ENCODE peak calls at places on chromosomes 11 and 22, in four cellular contexts. A is heart left ventricle, E is upper lobe of left lung, I is HCT116. K is an unnamed sample.
A peak's percentile ranks its signal among the peaks of the same experiment; 100 is the strongest.

GRCh38 chr11:120702656-120703055 is 191.1 kb downstream of the GRIK4 start:
- DNase-seq in A (no peak), E (no peak), I (no peak), K (no peak)

GRCh38 chr11:22508691-22509090 is 116.9 kb downstream of the FANCF start:
- DNase-seq in A (no peak), E (no peak), I (no peak), K (no peak)

GRCh38 chr11:64207247-64208085 is 945 bp downstream of the FERMT3 start:
- DNase-seq in A (peak; percentile 72), E (peak; percentile 87), I (no peak), K (no peak)

GRCh38 chr22:20977516-20978170 is 4.5 kb upstream of the LZTR1 start:
- DNase-seq in A (no peak), E (peak; percentile 56), I (no peak), K (no peak)

GRCh38 chr11:118957968-118958367 is 1.9 kb downstream of the UPK2 start:
- DNase-seq in A (no peak), E (peak; percentile 39), I (no peak), K (no peak)

GRCh38 chr11:15158351-15159015 is 43.8 kb downstream of the INSC start:
- DNase-seq in A (no peak), E (no peak), I (no peak), K (no peak)

GRCh38 chr22:22394589-22394988 is 114.0 kb downstream of the ZNF280B start:
- DNase-seq in A (no peak), E (no peak), I (no peak), K (no peak)

GRCh38 chr22:45583504-45583903 is 80.8 kb downstream of the FBLN1 start:
- DNase-seq in A (no peak), E (no peak), I (no peak), K (no peak)

GRCh38 chr11:129292092-129292491 is 83.6 kb upstream of the BARX2 start:
- DNase-seq in A (no peak), E (no peak), I (no peak), K (no peak)

GRCh38 chr11:35114901-35115687 is 23.9 kb upstream of the CD44 start:
- DNase-seq in A (no peak), E (no peak), I (no peak), K (no peak)

GRCh38 chr11:125379565-125380343 is 116.3 kb downstream of the FEZ1 start:
- DNase-seq in A (no peak), E (no peak), I (no peak), K (no peak)

GRCh38 chr22:37242395-37242918 is 1.6 kb downstream of the RAC2 start:
- DNase-seq in A (peak; percentile 64), E (no peak), I (no peak), K (peak; percentile 79)

GRCh38 chr11:45098929-45099328 is 47.5 kb upstream of the PRDM11 start:
- DNase-seq in A (peak; percentile 4), E (no peak), I (no peak), K (peak; percentile 52)

GRCh38 chr11:47973173-47973572 is 7.2 kb upstream of the PTPRJ start:
- DNase-seq in A (no peak), E (no peak), I (no peak), K (no peak)
- H3K4me3 ChIP-seq in A (no peak overlapping the region), E (no peak overlapping the region), I (no peak overlapping the region), K (no peak overlapping the region)

GRCh38 chr11:92500463-92500862 is 275.8 kb downstream of the FAT3 start:
- DNase-seq in A (no peak), E (no peak), I (no peak), K (no peak)

GRCh38 chr11:92505689-92506088 is 281.1 kb downstream of the FAT3 start:
- DNase-seq in A (no peak), E (no peak), I (no peak), K (no peak)

GRCh38 chr11:92504534-92504933 is 279.9 kb downstream of the FAT3 start:
- DNase-seq in A (no peak), E (no peak), I (no peak), K (no peak)

GRCh38 chr11:92501346-92501745 is 276.7 kb downstream of the FAT3 start:
- DNase-seq in A (no peak), E (no peak), I (no peak), K (no peak)

GRCh38 chr11:92504004-92504403 is 279.4 kb downstream of the FAT3 start:
- DNase-seq in A (no peak), E (no peak), I (no peak), K (no peak)
- TF ChIP-seq POLR2A in A (no peak), E (no peak), I (no peak), K (no peak)

GRCh38 chr22:30947821-30948454 is 20.6 kb downstream of the MORC2 start:
- DNase-seq in A (no peak), E (no peak), I (peak; percentile 16), K (no peak)
- H3K4me3 ChIP-seq in A (no peak overlapping the region), E (no peak overlapping the region), I (no peak overlapping the region), K (no peak overlapping the region)

GRCh38 chr11:95231126-95231880 is at the start of gene SESN3:
- DNase-seq in A (peak; percentile 99), E (peak; percentile 98), I (peak; percentile 87), K (peak; percentile 99)
- TF ChIP-seq POLR2A in A (no peak), E (no peak), I (no peak), K (peak; percentile 23)

GRCh38 chr22:50483106-50483505 is 1.8 kb downstream of the ADM2 start:
- DNase-seq in A (no peak), E (no peak), I (no peak), K (no peak)
- H3K4me3 ChIP-seq in A (no peak overlapping the region), E (no peak overlapping the region), I (no peak overlapping the region), K (no peak overlapping the region)

DNA sequence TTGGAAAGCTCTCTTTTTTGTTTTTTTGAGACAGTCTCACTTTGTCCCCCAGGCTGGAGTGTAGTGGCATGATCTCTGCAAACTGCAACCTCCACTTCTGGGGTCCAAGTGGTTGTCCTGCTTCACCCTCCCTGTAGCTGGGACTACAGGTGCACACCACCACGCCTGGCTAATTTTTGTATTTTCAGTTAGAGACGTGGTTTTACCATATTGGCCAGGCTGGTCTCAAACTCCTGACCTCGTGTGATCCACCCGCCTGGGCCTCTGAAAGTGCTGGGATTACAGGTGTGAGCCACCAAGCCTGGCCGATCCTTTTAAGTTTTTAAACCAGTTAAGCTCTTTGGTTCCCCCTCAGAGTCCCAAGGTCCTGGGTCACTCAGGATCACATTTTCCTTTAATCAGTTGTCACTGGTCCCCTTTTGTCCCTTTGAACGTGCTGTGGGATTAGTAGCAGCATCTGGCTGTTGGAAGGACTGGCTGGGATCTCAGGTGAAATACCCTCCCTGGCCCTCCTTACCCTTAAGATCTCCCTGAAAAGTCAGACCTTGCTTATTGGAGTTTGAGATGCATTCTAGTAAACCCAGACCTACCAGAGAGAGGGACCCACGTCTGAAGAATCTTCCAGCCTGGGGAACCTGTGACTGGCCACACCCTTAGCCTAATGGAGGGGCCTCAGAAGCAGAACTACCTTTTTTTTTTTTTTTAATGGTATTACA is 8.1 kb downstream of the MALAT1 start:
- DNase-seq in A (peak; percentile 38), E (no peak), I (peak; percentile 91), K (peak; percentile 62)
- TF ChIP-seq POLR2A in A (no peak), E (no peak), I (peak; percentile 54), K (peak; percentile 16)

GRCh38 chr22:39254789-39255298 is 10.1 kb upstream of the PDGFB start:
- DNase-seq in A (peak; percentile 71), E (peak; percentile 56), I (no peak), K (no peak)
- H3K4me3 ChIP-seq in A (no peak overlapping the region), E (no peak overlapping the region), I (no peak overlapping the region), K (no peak overlapping the region)

K was measured in suprapubic skin.